ENCODE peak calls at places on chromosomes 1 and 21, in seven cellular contexts. T is NCI-H748 treated with DMSO at 0.1 percent for 48 hours; O is activated CD4-positive, CD25-positive, alpha-beta regulatory T cell treated with anti-CD3 and anti-CD28 coated beads, Interleukin-2, amount 50 U/mL, for 72 hours; D is fibroblast of lung; V is astrocyte of the spinal cord; J is amniotic stem cell; P is activated CD8-positive, alpha-beta memory T cell treated with anti-CD3 and anti-CD28 coated beads, Interleukin-2, amount 50 U/mL, for 4 hours. K is an unnamed sample.

GRCh38 chr21:44325386-44326271 is 13.6 kb downstream of the CFAP410 start:
- DNase-seq in T (no peak), O (no peak), V (no peak), P (no peak), D (no peak), J (no peak), K (no peak)

GRCh38 chr1:167602840-167603239 is 27.2 kb upstream of the RCSD1 start:
- DNase-seq in P (no peak), O (no peak), V (no peak), T (no peak), D (no peak), J (no peak), K (no peak)

GRCh38 chr1:160578175-160578693 is 1.1 kb downstream of the CD84 start:
- DNase-seq in P (no peak), D (no peak), O (no peak), J (no peak), T (no peak), V (no peak), K (no peak)

GRCh38 chr1:235075955-235076308 is 52.7 kb downstream of the TOMM20 start:
- DNase-seq in T (no peak), D (no peak), J (no peak), V (no peak), P (no peak), O (no peak), K (no peak)

GRCh38 chr1:99580451-99580850 is 65.5 kb upstream of the PALMD start:
- DNase-seq in D (peak), T (no peak), O (no peak), J (no peak), V (no peak), P (no peak), K (no peak)

GRCh38 chr1:182720465-182720864 is 36.1 kb upstream of the RGS8 start:
- DNase-seq in V (no peak), O (no peak), T (no peak), J (no peak), P (no peak), D (peak), K (no peak)

GRCh38 chr1:54996869-54997710 is 1.6 kb upstream of the BSND start:
- DNase-seq in T (no peak), V (peak), J (no peak), P (no peak), O (no peak), D (peak), K (no peak)

GRCh38 chr1:110084226-110085078 is 14.0 kb upstream of the ALX3 start:
- DNase-seq in P (no peak), J (no peak), T (no peak), D (peak), O (no peak), V (peak), K (no peak)

GRCh38 chr1:9115656-9116205 is 13.2 kb downstream of the GPR157 start:
- DNase-seq in V (no peak), T (no peak), J (no peak), D (no peak), P (no peak), O (no peak), K (no peak)

GRCh38 chr1:212980123-212980800 is 29.9 kb downstream of the VASH2 start:
- DNase-seq in P (no peak), D (peak), O (no peak), J (no peak), T (no peak), V (peak), K (no peak)

GRCh38 chr1:116763787-116764465 is 9.7 kb downstream of the CD2 start:
- DNase-seq in T (no peak), P (peak), J (no peak), O (no peak), D (no peak), V (no peak), K (no peak)

GRCh38 chr1:19009882-19010321 is 53.4 kb upstream of the IFFO2 start:
- DNase-seq in P (no peak), T (no peak), V (peak), J (no peak), D (peak), O (no peak), K (peak)

GRCh38 chr1:36160949-36161485 is 5.1 kb downstream of the MAP7D1 start:
- DNase-seq in T (no peak), O (peak), J (peak), P (peak), D (peak), V (peak), K (peak)